ENCODE peak calls at places on chromosomes 2 and 18, in seven cellular contexts. One of them, this sample, is unnamed.

GRCh38 chr2:204313256-204313655 is 232.0 kb upstream of the PARD3B start:
- DNase-seq in pancreas: no peak
- DNase-seq in AG09319: no peak
- DNase-seq in BE2C: no peak
- DNase-seq in ascending aorta: no peak
- DNase-seq in AG04449: no peak
- DNase-seq in cardiac fibroblast: no peak
- DNase-seq in this sample: no peak

GRCh38 chr2:160582481-160583161 is 89.0 kb upstream of the RBMS1 start:
- DNase-seq in pancreas: no peak
- DNase-seq in AG09319: peak; percentile 53
- DNase-seq in BE2C: no peak
- DNase-seq in ascending aorta: no peak
- DNase-seq in AG04449: peak; percentile 67
- DNase-seq in cardiac fibroblast: peak; percentile 92
- DNase-seq in this sample: no peak

GRCh38 chr2:18440141-18440605 is 120.3 kb downstream of the RDH14 start:
- DNase-seq in pancreas: no peak
- DNase-seq in AG09319: no peak
- DNase-seq in BE2C: no peak
- DNase-seq in ascending aorta: no peak
- DNase-seq in AG04449: peak; percentile 69
- DNase-seq in cardiac fibroblast: peak; percentile 51
- DNase-seq in this sample: no peak

GRCh38 chr2:53021285-53021684 is 746.3 kb upstream of the CHAC2 start:
- DNase-seq in pancreas: no peak
- DNase-seq in AG09319: no peak
- DNase-seq in BE2C: no peak
- DNase-seq in ascending aorta: no peak
- DNase-seq in AG04449: peak; percentile 53
- DNase-seq in cardiac fibroblast: peak; percentile 48
- DNase-seq in this sample: no peak

GRCh38 chr2:62184499-62185045 is 11.3 kb upstream of the B3GNT2 start:
- DNase-seq in pancreas: no peak
- DNase-seq in AG09319: no peak
- DNase-seq in BE2C: no peak
- DNase-seq in ascending aorta: no peak
- DNase-seq in AG04449: no peak
- DNase-seq in cardiac fibroblast: no peak
- DNase-seq in this sample: no peak

GRCh38 chr2:39954346-39954745 is 175.3 kb upstream of the THUMPD2 start:
- DNase-seq in pancreas: no peak
- DNase-seq in AG09319: no peak
- DNase-seq in BE2C: no peak
- DNase-seq in ascending aorta: no peak
- DNase-seq in AG04449: no peak
- DNase-seq in cardiac fibroblast: no peak
- DNase-seq in this sample: no peak

GRCh38 chr18:37385846-37386435 is 179.7 kb downstream of the CELF4 start:
- DNase-seq in pancreas: no peak
- DNase-seq in AG09319: no peak
- DNase-seq in BE2C: no peak
- DNase-seq in ascending aorta: no peak
- DNase-seq in AG04449: no peak
- DNase-seq in cardiac fibroblast: peak; percentile 55
- DNase-seq in this sample: no peak

GRCh38 chr2:66984864-66985263 is 412.3 kb upstream of the ETAA1 start:
- DNase-seq in pancreas: no peak
- DNase-seq in AG09319: no peak
- DNase-seq in BE2C: no peak
- DNase-seq in ascending aorta: no peak
- DNase-seq in AG04449: no peak
- DNase-seq in cardiac fibroblast: no peak
- DNase-seq in this sample: no peak

GRCh38 chr2:97713296-97714083 is at the start of gene ZAP70:
- DNase-seq in pancreas: no peak
- DNase-seq in AG09319: no peak
- DNase-seq in BE2C: no peak
- DNase-seq in ascending aorta: no peak
- DNase-seq in AG04449: no peak
- DNase-seq in cardiac fibroblast: no peak
- DNase-seq in this sample: peak; percentile 70

DNA sequence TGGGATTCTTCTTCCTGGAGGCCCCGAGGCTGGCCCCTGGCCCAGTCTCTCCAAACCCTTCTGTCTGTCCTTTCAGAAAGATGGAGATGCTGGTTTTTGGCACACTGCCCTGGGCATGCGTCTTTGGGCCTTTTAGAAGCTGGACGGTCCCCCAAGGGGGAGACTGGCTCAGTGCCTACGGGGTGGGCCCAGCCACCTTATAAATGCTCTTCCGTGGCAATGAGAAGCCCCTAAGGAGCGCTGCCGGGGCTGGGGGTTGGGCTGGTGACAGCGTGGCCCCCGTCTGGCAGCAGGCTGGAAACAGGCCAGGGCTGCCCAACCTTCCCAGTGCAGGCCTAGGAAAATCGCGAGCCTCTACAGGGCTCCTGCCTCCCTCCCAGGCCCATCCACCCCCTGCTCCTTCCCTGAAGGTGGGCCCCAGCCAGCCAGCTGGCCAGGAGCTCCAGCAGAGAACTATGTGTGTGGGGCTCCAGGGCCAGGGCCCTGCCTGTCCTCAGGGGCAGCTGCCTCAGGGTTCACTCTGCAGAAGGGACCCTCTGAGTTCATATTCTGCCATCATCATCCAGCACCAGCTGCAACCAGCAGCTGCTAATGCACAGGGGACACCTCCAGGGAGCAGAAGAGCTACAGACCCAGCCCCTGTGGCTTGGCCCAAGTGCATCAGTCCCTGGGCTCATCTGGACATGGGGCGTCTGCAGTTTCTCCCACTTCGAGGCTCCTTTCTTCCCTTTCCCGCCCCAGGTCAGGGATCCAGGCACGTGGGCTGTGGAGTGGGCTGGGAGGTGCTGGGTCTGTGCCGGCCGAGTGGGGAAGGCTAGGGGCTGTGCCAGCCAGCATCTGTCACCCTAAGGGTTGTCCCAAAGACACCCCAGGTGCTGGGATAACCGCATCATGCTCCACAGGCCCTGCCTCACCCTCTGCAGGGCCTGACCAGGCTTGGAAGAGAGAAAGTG is 107.7 kb upstream of the OTOS start:
- DNase-seq in pancreas: no peak
- DNase-seq in AG09319: no peak
- DNase-seq in BE2C: peak; percentile 61
- DNase-seq in ascending aorta: no peak
- DNase-seq in AG04449: no peak
- DNase-seq in cardiac fibroblast: no peak
- DNase-seq in this sample: no peak
- TF ChIP-seq CTCF in pancreas: no peak
- TF ChIP-seq CTCF in AG09319: no peak
- TF ChIP-seq CTCF in BE2C: no peak
- TF ChIP-seq CTCF in ascending aorta: no peak
- TF ChIP-seq CTCF in AG04449: no peak
- TF ChIP-seq CTCF in cardiac fibroblast: no peak
- TF ChIP-seq CTCF in this sample: no peak

GRCh38 chr2:200068642-200069041 is 113.3 kb downstream of the MAIP1 start:
- DNase-seq in pancreas: no peak
- DNase-seq in AG09319: no peak
- DNase-seq in BE2C: no peak
- DNase-seq in ascending aorta: no peak
- DNase-seq in AG04449: no peak
- DNase-seq in cardiac fibroblast: no peak
- DNase-seq in this sample: no peak
- TF ChIP-seq CTCF in pancreas: no peak
- TF ChIP-seq CTCF in AG09319: no peak
- TF ChIP-seq CTCF in BE2C: no peak
- TF ChIP-seq CTCF in ascending aorta: no peak
- TF ChIP-seq CTCF in AG04449: no peak
- TF ChIP-seq CTCF in cardiac fibroblast: no peak
- TF ChIP-seq CTCF in this sample: no peak

DNA sequence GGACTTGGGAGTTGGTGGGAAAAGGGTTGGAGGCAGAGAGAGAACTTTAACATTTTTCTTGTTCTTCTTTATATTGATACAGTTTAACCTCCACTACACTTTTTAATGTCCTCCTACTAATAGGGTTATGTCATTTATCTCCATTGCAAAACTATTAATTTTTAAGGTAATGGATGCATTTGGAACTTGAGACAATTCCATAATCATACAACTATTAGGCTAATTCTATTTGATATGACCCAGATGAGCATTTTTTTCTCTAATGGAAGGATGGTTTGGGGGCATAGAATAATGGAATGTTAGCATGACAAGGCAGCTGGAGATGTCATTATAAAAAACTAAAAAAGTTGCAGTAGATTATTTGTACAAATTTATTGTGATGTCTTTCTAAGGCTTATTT is 239.2 kb upstream of the KCNJ3 start:
- DNase-seq in pancreas: no peak
- DNase-seq in AG09319: no peak
- DNase-seq in BE2C: no peak
- DNase-seq in ascending aorta: no peak
- DNase-seq in AG04449: no peak
- DNase-seq in cardiac fibroblast: no peak
- DNase-seq in this sample: no peak
- TF ChIP-seq CTCF in pancreas: no peak
- TF ChIP-seq CTCF in AG09319: no peak
- TF ChIP-seq CTCF in BE2C: no peak
- TF ChIP-seq CTCF in ascending aorta: no peak
- TF ChIP-seq CTCF in AG04449: no peak
- TF ChIP-seq CTCF in cardiac fibroblast: no peak
- TF ChIP-seq CTCF in this sample: no peak

DNA sequence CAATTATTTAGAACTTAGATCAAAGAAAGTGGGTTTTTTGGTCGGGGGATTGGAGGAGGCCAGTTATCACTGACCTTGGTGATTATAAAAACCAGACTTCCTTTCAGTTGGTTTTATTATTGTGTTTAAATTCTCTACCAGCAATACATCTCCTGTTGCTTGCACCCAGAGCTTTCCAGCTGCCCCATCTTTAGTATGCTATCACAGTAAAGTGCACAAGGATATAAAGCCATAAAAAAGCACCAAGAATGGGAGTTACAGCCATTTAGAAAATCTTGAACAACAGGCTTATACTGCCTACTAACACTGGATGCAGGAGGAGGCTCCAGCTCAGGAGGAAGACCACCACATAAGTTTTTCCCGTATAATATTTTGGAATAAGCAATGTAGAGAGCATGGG is 148.7 kb upstream of the OSR1 start:
- DNase-seq in pancreas: no peak
- DNase-seq in AG09319: no peak
- DNase-seq in BE2C: no peak
- DNase-seq in ascending aorta: no peak
- DNase-seq in AG04449: no peak
- DNase-seq in cardiac fibroblast: no peak
- DNase-seq in this sample: no peak
- TF ChIP-seq CTCF in pancreas: no peak
- TF ChIP-seq CTCF in AG09319: no peak
- TF ChIP-seq CTCF in BE2C: no peak
- TF ChIP-seq CTCF in ascending aorta: no peak
- TF ChIP-seq CTCF in AG04449: no peak
- TF ChIP-seq CTCF in cardiac fibroblast: no peak
- TF ChIP-seq CTCF in this sample: no peak

GRCh38 chr2:51997571-51997970 is 965.6 kb upstream of the NRXN1 start:
- DNase-seq in pancreas: no peak
- DNase-seq in AG09319: no peak
- DNase-seq in BE2C: no peak
- DNase-seq in ascending aorta: no peak
- DNase-seq in AG04449: no peak
- DNase-seq in cardiac fibroblast: no peak
- DNase-seq in this sample: no peak
- TF ChIP-seq CTCF in pancreas: no peak
- TF ChIP-seq CTCF in AG09319: no peak
- TF ChIP-seq CTCF in BE2C: peak; percentile 26
- TF ChIP-seq CTCF in ascending aorta: no peak
- TF ChIP-seq CTCF in AG04449: no peak
- TF ChIP-seq CTCF in cardiac fibroblast: no peak
- TF ChIP-seq CTCF in this sample: no peak

GRCh38 chr2:127560201-127560928 is 24.9 kb downstream of the MYO7B start:
- DNase-seq in pancreas: no peak
- DNase-seq in AG09319: no peak
- DNase-seq in BE2C: no peak
- DNase-seq in ascending aorta: peak; percentile 65
- DNase-seq in AG04449: no peak
- DNase-seq in cardiac fibroblast: no peak
- DNase-seq in this sample: no peak
- TF ChIP-seq CTCF in pancreas: no peak
- TF ChIP-seq CTCF in AG09319: no peak
- TF ChIP-seq CTCF in BE2C: no peak
- TF ChIP-seq CTCF in ascending aorta: peak; percentile 58
- TF ChIP-seq CTCF in AG04449: peak; percentile 3
- TF ChIP-seq CTCF in cardiac fibroblast: peak; percentile 36
- TF ChIP-seq CTCF in this sample: no peak

GRCh38 chr18:34077599-34077998 is 147.1 kb downstream of the NOL4 start:
- DNase-seq in pancreas: no peak
- DNase-seq in AG09319: no peak
- DNase-seq in BE2C: no peak
- DNase-seq in ascending aorta: no peak
- DNase-seq in AG04449: no peak
- DNase-seq in cardiac fibroblast: no peak
- DNase-seq in this sample: no peak
- TF ChIP-seq CTCF in pancreas: no peak
- TF ChIP-seq CTCF in AG09319: no peak
- TF ChIP-seq CTCF in BE2C: no peak
- TF ChIP-seq CTCF in ascending aorta: no peak
- TF ChIP-seq CTCF in AG04449: no peak
- TF ChIP-seq CTCF in cardiac fibroblast: peak; percentile 8
- TF ChIP-seq CTCF in this sample: no peak